ENCODE peak calls at places on chromosomes 2 and 18, in eight cellular contexts. D, H, K, E, R, P, W and J are unnamed samples.

GRCh38 chr18:28204154-28204553 is 27.2 kb upstream of the CDH2 start:
- DNase-seq in D (no peak), H (no peak), K (no peak), E (no peak), R (no peak), P (no peak), W (peak; percentile 57), J (no peak)

GRCh38 chr18:79900610-79901570 is 50.6 kb downstream of the SLC66A2 start:
- DNase-seq in D (no peak), H (no peak), K (no peak), E (no peak), R (peak; percentile 27), P (no peak), W (no peak), J (peak; percentile 7)

GRCh38 chr2:33208400-33208799 is 261.6 kb downstream of the LTBP1 start:
- DNase-seq in D (no peak), H (no peak), K (no peak), E (no peak), R (no peak), P (no peak), W (no peak), J (no peak)

GRCh38 chr18:42025974-42026625 is 71.1 kb downstream of the PIK3C3 start:
- DNase-seq in D (no peak), H (no peak), K (no peak), E (no peak), R (no peak), P (no peak), W (no peak), J (no peak)

GRCh38 chr18:50716902-50717301 is 102.9 kb downstream of the MRO start:
- DNase-seq in D (no peak), H (peak; percentile 65), K (no peak), E (no peak), R (no peak), P (no peak), W (no peak), J (no peak)

GRCh38 chr2:36780231-36780808 is 83.8 kb downstream of the VIT start:
- DNase-seq in D (no peak), H (no peak), K (peak; percentile 52), E (peak; percentile 31), R (no peak), P (no peak), W (peak; percentile 18), J (no peak)

GRCh38 chr2:195612515-195613495 is 44.2 kb upstream of the SLC39A10 start:
- DNase-seq in D (no peak), H (no peak), K (no peak), E (no peak), R (peak; percentile 32), P (no peak), W (peak; percentile 30), J (no peak)

GRCh38 chr2:95044598-95044997 is 19.1 kb downstream of the MAL start:
- DNase-seq in D (no peak), H (no peak), K (no peak), E (no peak), R (no peak), P (no peak), W (no peak), J (no peak)

GRCh38 chr2:145026456-145027072 is 506.6 kb upstream of the ZEB2 start:
- DNase-seq in D (no peak), H (no peak), K (no peak), E (no peak), R (no peak), P (no peak), W (no peak), J (no peak)

GRCh38 chr2:19349911-19350677 is 8.3 kb downstream of the OSR1 start:
- DNase-seq in D (peak; percentile 84), H (peak; percentile 40), K (no peak), E (no peak), R (no peak), P (peak; percentile 16), W (no peak), J (no peak)

GRCh38 chr2:10561636-10562035 is 113.5 kb upstream of the ODC1 start:
- DNase-seq in D (no peak), H (no peak), K (no peak), E (no peak), R (no peak), P (no peak), W (no peak), J (no peak)